ENCODE peak calls at places on chromosomes 12 and 14, in nine cellular contexts. G, H, Q, N, Z, L, W, T and S are unnamed samples.
A peak's percentile ranks its signal among the peaks of the same experiment; 100 is the strongest.

GRCh38 chr12:59459966-59460365 is 135.9 kb upstream of the SLC16A7 start:
- DNase-seq in W (no peak), H (peak; percentile 47), T (peak; percentile 21), N (no peak), G (no peak), Z (no peak), L (no peak), Q (peak; percentile 24), S (no peak)

GRCh38 chr14:95184413-95184790 is 27.1 kb upstream of the DICER1 start:
- DNase-seq in N (no peak), G (no peak), T (no peak), Z (no peak), Q (no peak), W (no peak), H (no peak), L (no peak), S (no peak)

GRCh38 chr12:28253175-28253641 is 63.0 kb downstream of the CCDC91 start:
- DNase-seq in N (no peak), Q (no peak), G (peak; percentile 33), H (peak; percentile 53), W (peak; percentile 51), L (no peak), T (peak; percentile 19), Z (no peak), S (no peak)

GRCh38 chr12:3242199-3242863 is 165.2 kb downstream of the TSPAN9 start:
- DNase-seq in H (no peak), N (peak; percentile 15), L (no peak), T (no peak), G (no peak), W (no peak), Q (no peak), Z (no peak), S (no peak)

GRCh38 chr14:89137514-89138163 is 279.4 kb downstream of the FOXN3 start:
- DNase-seq in N (no peak), T (peak; percentile 96), Z (peak; percentile 88), W (no peak), H (peak; percentile 98), Q (peak; percentile 55), G (no peak), L (no peak), S (no peak)

GRCh38 chr14:101183376-101184103 is 280.0 kb upstream of the RTL1 start:
- DNase-seq in H (no peak), Q (no peak), G (peak; percentile 11), T (peak; percentile 5), W (no peak), L (no peak), N (no peak), Z (peak; percentile 63), S (peak; percentile 80)

GRCh38 chr14:64459737-64460136 is 5.6 kb upstream of the AKAP5 start:
- DNase-seq in G (no peak), L (no peak), W (no peak), T (peak; percentile 22), H (no peak), Z (no peak), N (no peak), Q (no peak), S (no peak)

GRCh38 chr14:74548881-74549280 is 55.3 kb downstream of the ISCA2 start:
- DNase-seq in L (no peak), Q (no peak), N (no peak), H (peak; percentile 82), Z (no peak), T (peak; percentile 85), W (no peak), G (no peak), S (no peak)

GRCh38 chr14:84080961-84081360 is 1449.0 kb upstream of the FLRT2 start:
- DNase-seq in W (no peak), L (no peak), Q (no peak), Z (no peak), T (no peak), G (no peak), H (no peak), N (no peak), S (no peak)

GRCh38 chr12:52157566-52158150 is 34.2 kb downstream of the KRT80 start:
- DNase-seq in Q (no peak), W (no peak), N (no peak), T (no peak), H (no peak), Z (no peak), G (no peak), L (no peak), S (no peak)

GRCh38 chr14:100822007-100822406 is 3.9 kb upstream of the MEG3 start:
- DNase-seq in T (no peak), Q (no peak), H (no peak), N (no peak), W (no peak), Z (no peak), L (no peak), G (no peak), S (no peak)

GRCh38 chr12:47383942-47384341 is 304.2 kb upstream of the AMIGO2 start:
- DNase-seq in W (no peak), H (peak; percentile 39), N (no peak), Q (no peak), G (no peak), T (peak; percentile 63), Z (no peak), L (no peak), S (no peak)